ENCODE peak calls at places on chromosomes 7 and 10, in eight cellular contexts. One of them, this sample, is unnamed.

GRCh38 chr10:8639601-8640000 is 585.1 kb downstream of the GATA3 start:
- DNase-seq in foreskin fibroblast: no peak
- DNase-seq in progenitor cell of endocrine pancreas: no peak
- DNase-seq in CD4-positive, alpha-beta T cell: no peak
- DNase-seq in RWPE1: no peak
- DNase-seq in endothelial cell: no peak
- DNase-seq in brain microvascular endothelial cell: no peak
- DNase-seq in glutamatergic neuron: no peak
- DNase-seq in this sample: no peak

GRCh38 chr10:81108516-81109199 is 571.0 kb downstream of the SH2D4B start:
- DNase-seq in foreskin fibroblast: no peak
- DNase-seq in progenitor cell of endocrine pancreas: no peak
- DNase-seq in CD4-positive, alpha-beta T cell: no peak
- DNase-seq in RWPE1: no peak
- DNase-seq in endothelial cell: no peak
- DNase-seq in brain microvascular endothelial cell: no peak
- DNase-seq in glutamatergic neuron: no peak
- DNase-seq in this sample: no peak

GRCh38 chr10:25191162-25191895 is 16.5 kb downstream of the GPR158 start:
- DNase-seq in foreskin fibroblast: no peak
- DNase-seq in progenitor cell of endocrine pancreas: no peak
- DNase-seq in CD4-positive, alpha-beta T cell: no peak
- DNase-seq in RWPE1: no peak
- DNase-seq in endothelial cell: no peak
- DNase-seq in brain microvascular endothelial cell: no peak
- DNase-seq in glutamatergic neuron: no peak
- DNase-seq in this sample: no peak

GRCh38 chr7:141663081-141663510 is 38.9 kb downstream of the DENND11 start:
- DNase-seq in foreskin fibroblast: no peak
- DNase-seq in progenitor cell of endocrine pancreas: no peak
- DNase-seq in CD4-positive, alpha-beta T cell: no peak
- DNase-seq in RWPE1: no peak
- DNase-seq in endothelial cell: no peak
- DNase-seq in brain microvascular endothelial cell: no peak
- DNase-seq in glutamatergic neuron: no peak
- DNase-seq in this sample: no peak

GRCh38 chr10:107071301-107071700 is 93.2 kb downstream of the SORCS1 start:
- DNase-seq in foreskin fibroblast: no peak
- DNase-seq in progenitor cell of endocrine pancreas: no peak
- DNase-seq in CD4-positive, alpha-beta T cell: no peak
- DNase-seq in RWPE1: no peak
- DNase-seq in endothelial cell: no peak
- DNase-seq in brain microvascular endothelial cell: no peak
- DNase-seq in glutamatergic neuron: no peak
- DNase-seq in this sample: no peak

GRCh38 chr7:105304040-105304895 is 84.5 kb downstream of the SRPK2 start:
- DNase-seq in foreskin fibroblast: peak
- DNase-seq in progenitor cell of endocrine pancreas: no peak
- DNase-seq in CD4-positive, alpha-beta T cell: no peak
- DNase-seq in RWPE1: peak
- DNase-seq in endothelial cell: no peak
- DNase-seq in brain microvascular endothelial cell: peak
- DNase-seq in glutamatergic neuron: no peak
- DNase-seq in this sample: no peak

GRCh38 chr7:155255660-155256059 is 42.0 kb upstream of the INSIG1 start:
- DNase-seq in foreskin fibroblast: peak
- DNase-seq in progenitor cell of endocrine pancreas: no peak
- DNase-seq in CD4-positive, alpha-beta T cell: no peak
- DNase-seq in RWPE1: no peak
- DNase-seq in endothelial cell: no peak
- DNase-seq in brain microvascular endothelial cell: no peak
- DNase-seq in glutamatergic neuron: no peak
- DNase-seq in this sample: no peak

GRCh38 chr10:14553434-14553833 is 221.3 kb downstream of the FAM107B start:
- DNase-seq in foreskin fibroblast: peak
- DNase-seq in progenitor cell of endocrine pancreas: no peak
- DNase-seq in CD4-positive, alpha-beta T cell: no peak
- DNase-seq in RWPE1: peak
- DNase-seq in endothelial cell: no peak
- DNase-seq in brain microvascular endothelial cell: peak
- DNase-seq in glutamatergic neuron: no peak
- DNase-seq in this sample: no peak

GRCh38 chr7:97118306-97118917 is 914 bp downstream of the SDHAF3 start:
- DNase-seq in foreskin fibroblast: peak
- DNase-seq in progenitor cell of endocrine pancreas: no peak
- DNase-seq in CD4-positive, alpha-beta T cell: no peak
- DNase-seq in RWPE1: no peak
- DNase-seq in endothelial cell: no peak
- DNase-seq in brain microvascular endothelial cell: no peak
- DNase-seq in glutamatergic neuron: no peak
- DNase-seq in this sample: no peak

GRCh38 chr7:117137868-117138267 is 184.6 kb downstream of the ST7 start:
- DNase-seq in foreskin fibroblast: no peak
- DNase-seq in progenitor cell of endocrine pancreas: no peak
- DNase-seq in CD4-positive, alpha-beta T cell: no peak
- DNase-seq in RWPE1: no peak
- DNase-seq in endothelial cell: no peak
- DNase-seq in brain microvascular endothelial cell: no peak
- DNase-seq in glutamatergic neuron: no peak
- DNase-seq in this sample: no peak

GRCh38 chr7:131008840-131009651 is 275.0 kb upstream of the KLF14 start:
- DNase-seq in foreskin fibroblast: peak
- DNase-seq in progenitor cell of endocrine pancreas: no peak
- DNase-seq in CD4-positive, alpha-beta T cell: no peak
- DNase-seq in RWPE1: no peak
- DNase-seq in endothelial cell: no peak
- DNase-seq in brain microvascular endothelial cell: no peak
- DNase-seq in glutamatergic neuron: no peak
- DNase-seq in this sample: no peak

GRCh38 chr10:21298686-21299085 is 226.8 kb downstream of the SKIDA1 start:
- DNase-seq in foreskin fibroblast: no peak
- DNase-seq in progenitor cell of endocrine pancreas: no peak
- DNase-seq in CD4-positive, alpha-beta T cell: no peak
- DNase-seq in RWPE1: no peak
- DNase-seq in endothelial cell: no peak
- DNase-seq in brain microvascular endothelial cell: no peak
- DNase-seq in glutamatergic neuron: no peak
- DNase-seq in this sample: no peak

GRCh38 chr7:495761-496321 is 23.8 kb downstream of the PDGFA start:
- DNase-seq in foreskin fibroblast: no peak
- DNase-seq in progenitor cell of endocrine pancreas: no peak
- DNase-seq in CD4-positive, alpha-beta T cell: no peak
- DNase-seq in RWPE1: no peak
- DNase-seq in endothelial cell: no peak
- DNase-seq in brain microvascular endothelial cell: no peak
- DNase-seq in glutamatergic neuron: peak
- DNase-seq in this sample: no peak

GRCh38 chr10:78541528-78542470 is 508.1 kb downstream of the RPS24 start:
- DNase-seq in foreskin fibroblast: no peak
- DNase-seq in progenitor cell of endocrine pancreas: no peak
- DNase-seq in CD4-positive, alpha-beta T cell: no peak
- DNase-seq in RWPE1: no peak
- DNase-seq in endothelial cell: no peak
- DNase-seq in brain microvascular endothelial cell: no peak
- DNase-seq in glutamatergic neuron: no peak
- DNase-seq in this sample: no peak

DNA sequence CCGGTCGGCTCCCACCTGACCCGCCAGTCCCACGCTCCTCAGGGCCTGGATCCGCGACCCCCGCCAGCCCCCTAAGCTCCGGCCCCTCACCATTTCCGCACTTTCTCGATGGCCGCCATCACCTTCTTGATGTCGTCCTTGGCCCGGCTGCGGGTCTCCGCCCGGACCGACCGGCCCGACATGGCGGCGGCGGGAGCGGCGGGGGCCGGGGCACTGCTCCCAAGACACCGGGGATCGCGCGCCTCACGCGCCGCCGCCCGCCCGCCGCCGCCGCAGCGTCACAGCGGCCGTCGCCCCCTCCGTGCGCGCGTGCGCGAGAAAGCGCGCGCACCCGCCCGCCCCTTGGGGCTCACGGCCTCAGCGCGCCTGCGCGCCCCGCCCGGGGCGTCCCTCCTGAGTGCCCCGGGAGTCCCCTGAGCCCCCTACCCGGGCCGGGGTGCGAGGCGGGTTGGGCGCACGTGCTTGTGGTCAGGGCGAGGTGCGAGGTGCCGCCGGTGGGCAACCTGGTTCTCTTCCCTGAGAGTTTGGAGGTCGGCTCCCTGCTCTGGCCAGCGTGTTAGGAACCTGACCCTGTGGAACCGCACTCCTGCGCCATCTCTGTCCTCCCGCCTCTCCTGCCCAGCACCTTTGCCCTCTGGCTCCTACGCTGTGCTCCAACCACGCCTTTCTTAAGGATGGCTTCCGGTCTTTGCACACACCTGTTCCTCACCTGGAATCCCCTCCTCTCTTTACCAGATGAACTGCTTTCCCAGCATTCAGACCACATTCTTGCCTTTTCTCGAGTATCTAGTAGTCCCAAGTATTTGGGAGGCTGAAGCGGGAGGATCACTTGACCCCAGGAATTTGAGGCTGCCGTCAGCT is at the start of gene BCL7B:
- DNase-seq in foreskin fibroblast: peak
- DNase-seq in progenitor cell of endocrine pancreas: peak
- DNase-seq in CD4-positive, alpha-beta T cell: peak
- DNase-seq in RWPE1: peak
- DNase-seq in endothelial cell: peak
- DNase-seq in brain microvascular endothelial cell: peak
- DNase-seq in glutamatergic neuron: peak
- DNase-seq in this sample: peak
- TF ChIP-seq CTCF in foreskin fibroblast: no peak
- TF ChIP-seq CTCF in progenitor cell of endocrine pancreas: no peak
- TF ChIP-seq CTCF in CD4-positive, alpha-beta T cell: no peak
- TF ChIP-seq CTCF in RWPE1: no peak
- TF ChIP-seq CTCF in endothelial cell: no peak
- TF ChIP-seq CTCF in brain microvascular endothelial cell: no peak
- TF ChIP-seq CTCF in glutamatergic neuron: no peak
- TF ChIP-seq CTCF in this sample: no peak

GRCh38 chr10:102241444-102242117 is at the start of gene PITX3:
- DNase-seq in foreskin fibroblast: peak
- DNase-seq in progenitor cell of endocrine pancreas: peak
- DNase-seq in CD4-positive, alpha-beta T cell: peak
- DNase-seq in RWPE1: peak
- DNase-seq in endothelial cell: peak
- DNase-seq in brain microvascular endothelial cell: peak
- DNase-seq in glutamatergic neuron: peak
- DNase-seq in this sample: peak
- TF ChIP-seq CTCF in foreskin fibroblast: no peak
- TF ChIP-seq CTCF in progenitor cell of endocrine pancreas: no peak
- TF ChIP-seq CTCF in CD4-positive, alpha-beta T cell: no peak
- TF ChIP-seq CTCF in RWPE1: no peak
- TF ChIP-seq CTCF in endothelial cell: no peak
- TF ChIP-seq CTCF in brain microvascular endothelial cell: no peak
- TF ChIP-seq CTCF in glutamatergic neuron: no peak
- TF ChIP-seq CTCF in this sample: no peak

GRCh38 chr7:73340514-73340913 is 12.6 kb downstream of the FKBP6 start:
- DNase-seq in foreskin fibroblast: no peak
- DNase-seq in progenitor cell of endocrine pancreas: no peak
- DNase-seq in CD4-positive, alpha-beta T cell: no peak
- DNase-seq in RWPE1: no peak
- DNase-seq in endothelial cell: no peak
- DNase-seq in brain microvascular endothelial cell: no peak
- DNase-seq in glutamatergic neuron: no peak
- DNase-seq in this sample: no peak
- TF ChIP-seq CTCF in foreskin fibroblast: no peak
- TF ChIP-seq CTCF in progenitor cell of endocrine pancreas: no peak
- TF ChIP-seq CTCF in CD4-positive, alpha-beta T cell: no peak
- TF ChIP-seq CTCF in RWPE1: no peak
- TF ChIP-seq CTCF in endothelial cell: no peak
- TF ChIP-seq CTCF in brain microvascular endothelial cell: no peak
- TF ChIP-seq CTCF in glutamatergic neuron: no peak
- TF ChIP-seq CTCF in this sample: no peak

DNA sequence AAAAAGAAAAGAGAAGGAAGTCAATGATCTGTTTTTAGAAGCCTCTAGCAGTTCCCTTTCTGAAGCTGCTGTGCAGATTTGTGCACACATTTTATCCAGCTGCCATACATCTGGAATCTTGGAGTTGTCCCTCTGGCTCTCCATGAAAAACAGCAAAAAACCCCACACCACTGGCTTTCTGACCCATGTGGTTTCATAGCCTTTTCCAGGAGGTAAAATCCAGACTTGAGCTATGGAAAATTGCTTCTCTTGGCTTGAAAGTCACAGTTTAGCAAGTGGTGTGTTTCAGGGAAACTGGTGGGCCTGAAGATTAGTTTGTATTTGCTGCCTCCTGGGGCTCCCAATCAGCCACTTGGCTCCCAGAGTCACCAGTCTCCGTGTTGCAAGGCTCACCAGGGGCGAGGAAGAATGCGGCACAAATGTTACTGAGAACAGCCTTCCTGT is 50.2 kb upstream of the ADRB1 start:
- DNase-seq in foreskin fibroblast: peak
- DNase-seq in progenitor cell of endocrine pancreas: no peak
- DNase-seq in CD4-positive, alpha-beta T cell: no peak
- DNase-seq in RWPE1: no peak
- DNase-seq in endothelial cell: no peak
- DNase-seq in brain microvascular endothelial cell: peak
- DNase-seq in glutamatergic neuron: no peak
- DNase-seq in this sample: no peak
- TF ChIP-seq CTCF in foreskin fibroblast: no peak
- TF ChIP-seq CTCF in progenitor cell of endocrine pancreas: no peak
- TF ChIP-seq CTCF in CD4-positive, alpha-beta T cell: no peak
- TF ChIP-seq CTCF in RWPE1: no peak
- TF ChIP-seq CTCF in endothelial cell: no peak
- TF ChIP-seq CTCF in brain microvascular endothelial cell: no peak
- TF ChIP-seq CTCF in glutamatergic neuron: no peak
- TF ChIP-seq CTCF in this sample: no peak

GRCh38 chr7:139080905-139081304 is 28.6 kb downstream of the ZC3HAV1 start:
- DNase-seq in foreskin fibroblast: no peak
- DNase-seq in progenitor cell of endocrine pancreas: no peak
- DNase-seq in CD4-positive, alpha-beta T cell: no peak
- DNase-seq in RWPE1: no peak
- DNase-seq in endothelial cell: no peak
- DNase-seq in brain microvascular endothelial cell: no peak
- DNase-seq in glutamatergic neuron: no peak
- DNase-seq in this sample: no peak
- TF ChIP-seq CTCF in foreskin fibroblast: no peak
- TF ChIP-seq CTCF in progenitor cell of endocrine pancreas: no peak
- TF ChIP-seq CTCF in CD4-positive, alpha-beta T cell: no peak
- TF ChIP-seq CTCF in RWPE1: no peak
- TF ChIP-seq CTCF in endothelial cell: no peak
- TF ChIP-seq CTCF in brain microvascular endothelial cell: no peak
- TF ChIP-seq CTCF in glutamatergic neuron: no peak
- TF ChIP-seq CTCF in this sample: no peak

DNA sequence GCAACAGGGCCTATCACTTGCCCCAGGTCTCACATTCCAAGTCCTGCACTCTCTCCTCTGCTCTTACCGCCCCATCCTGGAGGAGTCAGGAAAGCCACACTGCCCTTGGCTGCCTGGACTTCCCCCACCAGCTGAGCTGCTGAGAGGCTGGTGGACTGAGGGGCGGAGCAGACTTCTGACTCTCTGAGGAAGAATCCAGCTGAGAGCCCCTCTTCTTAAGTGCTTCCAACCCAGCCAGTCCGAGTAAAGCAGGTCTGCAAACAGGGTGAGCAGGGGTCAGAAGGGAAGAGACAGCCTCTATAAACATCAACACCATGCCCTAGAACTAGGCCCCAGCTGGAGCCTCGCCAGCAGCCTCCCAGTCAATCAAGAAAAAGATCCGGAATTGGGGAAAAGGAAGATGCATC is 92.4 kb upstream of the TMEM72 start:
- DNase-seq in foreskin fibroblast: no peak
- DNase-seq in progenitor cell of endocrine pancreas: no peak
- DNase-seq in CD4-positive, alpha-beta T cell: no peak
- DNase-seq in RWPE1: no peak
- DNase-seq in endothelial cell: no peak
- DNase-seq in brain microvascular endothelial cell: no peak
- DNase-seq in glutamatergic neuron: no peak
- DNase-seq in this sample: no peak
- TF ChIP-seq CTCF in foreskin fibroblast: no peak
- TF ChIP-seq CTCF in progenitor cell of endocrine pancreas: no peak
- TF ChIP-seq CTCF in CD4-positive, alpha-beta T cell: no peak
- TF ChIP-seq CTCF in RWPE1: no peak
- TF ChIP-seq CTCF in endothelial cell: no peak
- TF ChIP-seq CTCF in brain microvascular endothelial cell: peak
- TF ChIP-seq CTCF in glutamatergic neuron: no peak
- TF ChIP-seq CTCF in this sample: no peak

This sample was measured in left lung.